ENCODE peak calls at places on chromosomes 1 and 21, in eight cellular contexts. One of them, this sample, is unnamed.

GRCh38 chr1:209767706-209768105 is 11.9 kb downstream of the TRAF3IP3 start:
- DNase-seq in pulmonary artery endothelial cell: no peak
- DNase-seq in upper lobe of right lung: no peak
- DNase-seq in effector memory CD8-positive, alpha-beta T cell: no peak
- DNase-seq in CD8-positive, alpha-beta memory T cell: no peak
- DNase-seq in GM03348: no peak
- DNase-seq in stimulated activated CD4-positive, alpha-beta T cell treated with anti-CD3 and anti-CD28 coated beads, Interleukin-1b, Interleukin-23, amount 100 ng/mL, for 4 hours: no peak
- DNase-seq in fibroblast of pulmonary artery: no peak
- DNase-seq in this sample: no peak

GRCh38 chr1:228369608-228370438 is 36.8 kb downstream of the TRIM11 start:
- DNase-seq in pulmonary artery endothelial cell: no peak
- DNase-seq in upper lobe of right lung: peak
- DNase-seq in effector memory CD8-positive, alpha-beta T cell: no peak
- DNase-seq in CD8-positive, alpha-beta memory T cell: no peak
- DNase-seq in GM03348: no peak
- DNase-seq in stimulated activated CD4-positive, alpha-beta T cell treated with anti-CD3 and anti-CD28 coated beads, Interleukin-1b, Interleukin-23, amount 100 ng/mL, for 4 hours: no peak
- DNase-seq in fibroblast of pulmonary artery: no peak
- DNase-seq in this sample: no peak

GRCh38 chr1:226575436-226576390 is 27.1 kb downstream of the STUM start:
- DNase-seq in pulmonary artery endothelial cell: no peak
- DNase-seq in upper lobe of right lung: peak
- DNase-seq in effector memory CD8-positive, alpha-beta T cell: no peak
- DNase-seq in CD8-positive, alpha-beta memory T cell: no peak
- DNase-seq in GM03348: no peak
- DNase-seq in stimulated activated CD4-positive, alpha-beta T cell treated with anti-CD3 and anti-CD28 coated beads, Interleukin-1b, Interleukin-23, amount 100 ng/mL, for 4 hours: no peak
- DNase-seq in fibroblast of pulmonary artery: no peak
- DNase-seq in this sample: no peak

GRCh38 chr21:32307706-32308105 is 9.1 kb downstream of the MRAP start:
- DNase-seq in pulmonary artery endothelial cell: no peak
- DNase-seq in upper lobe of right lung: no peak
- DNase-seq in effector memory CD8-positive, alpha-beta T cell: no peak
- DNase-seq in CD8-positive, alpha-beta memory T cell: no peak
- DNase-seq in GM03348: no peak
- DNase-seq in stimulated activated CD4-positive, alpha-beta T cell treated with anti-CD3 and anti-CD28 coated beads, Interleukin-1b, Interleukin-23, amount 100 ng/mL, for 4 hours: no peak
- DNase-seq in fibroblast of pulmonary artery: peak
- DNase-seq in this sample: no peak

GRCh38 chr1:59077739-59078503 is 219.0 kb upstream of the FGGY start:
- DNase-seq in pulmonary artery endothelial cell: no peak
- DNase-seq in upper lobe of right lung: no peak
- DNase-seq in effector memory CD8-positive, alpha-beta T cell: no peak
- DNase-seq in CD8-positive, alpha-beta memory T cell: no peak
- DNase-seq in GM03348: no peak
- DNase-seq in stimulated activated CD4-positive, alpha-beta T cell treated with anti-CD3 and anti-CD28 coated beads, Interleukin-1b, Interleukin-23, amount 100 ng/mL, for 4 hours: no peak
- DNase-seq in fibroblast of pulmonary artery: no peak
- DNase-seq in this sample: no peak

GRCh38 chr1:209621329-209621728 is 30.9 kb downstream of the LAMB3 start:
- DNase-seq in pulmonary artery endothelial cell: no peak
- DNase-seq in upper lobe of right lung: no peak
- DNase-seq in effector memory CD8-positive, alpha-beta T cell: no peak
- DNase-seq in CD8-positive, alpha-beta memory T cell: no peak
- DNase-seq in GM03348: no peak
- DNase-seq in stimulated activated CD4-positive, alpha-beta T cell treated with anti-CD3 and anti-CD28 coated beads, Interleukin-1b, Interleukin-23, amount 100 ng/mL, for 4 hours: no peak
- DNase-seq in fibroblast of pulmonary artery: no peak
- DNase-seq in this sample: no peak

GRCh38 chr1:5910666-5911065 is 81.6 kb downstream of the NPHP4 start:
- DNase-seq in pulmonary artery endothelial cell: no peak
- DNase-seq in upper lobe of right lung: no peak
- DNase-seq in effector memory CD8-positive, alpha-beta T cell: no peak
- DNase-seq in CD8-positive, alpha-beta memory T cell: no peak
- DNase-seq in GM03348: no peak
- DNase-seq in stimulated activated CD4-positive, alpha-beta T cell treated with anti-CD3 and anti-CD28 coated beads, Interleukin-1b, Interleukin-23, amount 100 ng/mL, for 4 hours: no peak
- DNase-seq in fibroblast of pulmonary artery: no peak
- DNase-seq in this sample: no peak

GRCh38 chr1:55089683-55090082 is 50.3 kb downstream of the PCSK9 start:
- DNase-seq in pulmonary artery endothelial cell: no peak
- DNase-seq in upper lobe of right lung: no peak
- DNase-seq in effector memory CD8-positive, alpha-beta T cell: no peak
- DNase-seq in CD8-positive, alpha-beta memory T cell: no peak
- DNase-seq in GM03348: no peak
- DNase-seq in stimulated activated CD4-positive, alpha-beta T cell treated with anti-CD3 and anti-CD28 coated beads, Interleukin-1b, Interleukin-23, amount 100 ng/mL, for 4 hours: no peak
- DNase-seq in fibroblast of pulmonary artery: no peak
- DNase-seq in this sample: no peak

GRCh38 chr1:96927125-96927524 is 205.5 kb downstream of the PTBP2 start:
- DNase-seq in pulmonary artery endothelial cell: no peak
- DNase-seq in upper lobe of right lung: no peak
- DNase-seq in effector memory CD8-positive, alpha-beta T cell: no peak
- DNase-seq in CD8-positive, alpha-beta memory T cell: no peak
- DNase-seq in GM03348: no peak
- DNase-seq in stimulated activated CD4-positive, alpha-beta T cell treated with anti-CD3 and anti-CD28 coated beads, Interleukin-1b, Interleukin-23, amount 100 ng/mL, for 4 hours: no peak
- DNase-seq in fibroblast of pulmonary artery: peak
- DNase-seq in this sample: no peak

GRCh38 chr1:56502700-56503245 is 76.6 kb downstream of the PLPP3 start:
- DNase-seq in pulmonary artery endothelial cell: peak
- DNase-seq in upper lobe of right lung: no peak
- DNase-seq in effector memory CD8-positive, alpha-beta T cell: no peak
- DNase-seq in CD8-positive, alpha-beta memory T cell: no peak
- DNase-seq in GM03348: no peak
- DNase-seq in stimulated activated CD4-positive, alpha-beta T cell treated with anti-CD3 and anti-CD28 coated beads, Interleukin-1b, Interleukin-23, amount 100 ng/mL, for 4 hours: no peak
- DNase-seq in fibroblast of pulmonary artery: peak
- DNase-seq in this sample: no peak

GRCh38 chr1:22814176-22815042 is 103.8 kb downstream of the EPHB2 start:
- DNase-seq in pulmonary artery endothelial cell: no peak
- DNase-seq in upper lobe of right lung: peak
- DNase-seq in effector memory CD8-positive, alpha-beta T cell: no peak
- DNase-seq in CD8-positive, alpha-beta memory T cell: no peak
- DNase-seq in GM03348: no peak
- DNase-seq in stimulated activated CD4-positive, alpha-beta T cell treated with anti-CD3 and anti-CD28 coated beads, Interleukin-1b, Interleukin-23, amount 100 ng/mL, for 4 hours: no peak
- DNase-seq in fibroblast of pulmonary artery: no peak
- DNase-seq in this sample: no peak

GRCh38 chr1:218480691-218481099 is 135.6 kb downstream of the TGFB2 start:
- DNase-seq in pulmonary artery endothelial cell: no peak
- DNase-seq in upper lobe of right lung: no peak
- DNase-seq in effector memory CD8-positive, alpha-beta T cell: no peak
- DNase-seq in CD8-positive, alpha-beta memory T cell: no peak
- DNase-seq in GM03348: peak
- DNase-seq in stimulated activated CD4-positive, alpha-beta T cell treated with anti-CD3 and anti-CD28 coated beads, Interleukin-1b, Interleukin-23, amount 100 ng/mL, for 4 hours: no peak
- DNase-seq in fibroblast of pulmonary artery: peak
- DNase-seq in this sample: no peak

GRCh38 chr1:72009170-72009569 is 273.2 kb downstream of the NEGR1 start:
- DNase-seq in pulmonary artery endothelial cell: no peak
- DNase-seq in upper lobe of right lung: no peak
- DNase-seq in effector memory CD8-positive, alpha-beta T cell: no peak
- DNase-seq in CD8-positive, alpha-beta memory T cell: no peak
- DNase-seq in GM03348: no peak
- DNase-seq in stimulated activated CD4-positive, alpha-beta T cell treated with anti-CD3 and anti-CD28 coated beads, Interleukin-1b, Interleukin-23, amount 100 ng/mL, for 4 hours: no peak
- DNase-seq in fibroblast of pulmonary artery: no peak
- DNase-seq in this sample: no peak

GRCh38 chr1:162906485-162906884 is 45.5 kb upstream of the CCDC190 start:
- DNase-seq in pulmonary artery endothelial cell: no peak
- DNase-seq in upper lobe of right lung: no peak
- DNase-seq in effector memory CD8-positive, alpha-beta T cell: no peak
- DNase-seq in CD8-positive, alpha-beta memory T cell: no peak
- DNase-seq in GM03348: no peak
- DNase-seq in stimulated activated CD4-positive, alpha-beta T cell treated with anti-CD3 and anti-CD28 coated beads, Interleukin-1b, Interleukin-23, amount 100 ng/mL, for 4 hours: no peak
- DNase-seq in fibroblast of pulmonary artery: no peak
- DNase-seq in this sample: no peak

GRCh38 chr1:53330819-53331218 is 2.9 kb upstream of the LRP8 start:
- DNase-seq in pulmonary artery endothelial cell: no peak
- DNase-seq in upper lobe of right lung: peak
- DNase-seq in effector memory CD8-positive, alpha-beta T cell: no peak
- DNase-seq in CD8-positive, alpha-beta memory T cell: no peak
- DNase-seq in GM03348: no peak
- DNase-seq in stimulated activated CD4-positive, alpha-beta T cell treated with anti-CD3 and anti-CD28 coated beads, Interleukin-1b, Interleukin-23, amount 100 ng/mL, for 4 hours: no peak
- DNase-seq in fibroblast of pulmonary artery: no peak
- DNase-seq in this sample: peak

GRCh38 chr1:169906938-169907337 is 13.2 kb upstream of the SCYL3 start:
- DNase-seq in pulmonary artery endothelial cell: no peak
- DNase-seq in upper lobe of right lung: no peak
- DNase-seq in effector memory CD8-positive, alpha-beta T cell: no peak
- DNase-seq in CD8-positive, alpha-beta memory T cell: no peak
- DNase-seq in GM03348: no peak
- DNase-seq in stimulated activated CD4-positive, alpha-beta T cell treated with anti-CD3 and anti-CD28 coated beads, Interleukin-1b, Interleukin-23, amount 100 ng/mL, for 4 hours: no peak
- DNase-seq in fibroblast of pulmonary artery: peak
- DNase-seq in this sample: no peak

GRCh38 chr1:151841141-151841540 is 1.5 kb upstream of the C2CD4D start:
- DNase-seq in pulmonary artery endothelial cell: no peak
- DNase-seq in upper lobe of right lung: no peak
- DNase-seq in effector memory CD8-positive, alpha-beta T cell: no peak
- DNase-seq in CD8-positive, alpha-beta memory T cell: no peak
- DNase-seq in GM03348: no peak
- DNase-seq in stimulated activated CD4-positive, alpha-beta T cell treated with anti-CD3 and anti-CD28 coated beads, Interleukin-1b, Interleukin-23, amount 100 ng/mL, for 4 hours: no peak
- DNase-seq in fibroblast of pulmonary artery: peak
- DNase-seq in this sample: no peak

GRCh38 chr1:94316836-94317789 is 79.7 kb upstream of the ARHGAP29 start:
- DNase-seq in pulmonary artery endothelial cell: no peak
- DNase-seq in upper lobe of right lung: no peak
- DNase-seq in effector memory CD8-positive, alpha-beta T cell: no peak
- DNase-seq in CD8-positive, alpha-beta memory T cell: no peak
- DNase-seq in GM03348: no peak
- DNase-seq in stimulated activated CD4-positive, alpha-beta T cell treated with anti-CD3 and anti-CD28 coated beads, Interleukin-1b, Interleukin-23, amount 100 ng/mL, for 4 hours: no peak
- DNase-seq in fibroblast of pulmonary artery: peak
- DNase-seq in this sample: no peak

GRCh38 chr1:44263191-44263944 is 50.1 kb downstream of the DMAP1 start:
- DNase-seq in pulmonary artery endothelial cell: no peak
- DNase-seq in upper lobe of right lung: no peak
- DNase-seq in effector memory CD8-positive, alpha-beta T cell: no peak
- DNase-seq in CD8-positive, alpha-beta memory T cell: no peak
- DNase-seq in GM03348: no peak
- DNase-seq in stimulated activated CD4-positive, alpha-beta T cell treated with anti-CD3 and anti-CD28 coated beads, Interleukin-1b, Interleukin-23, amount 100 ng/mL, for 4 hours: no peak
- DNase-seq in fibroblast of pulmonary artery: no peak
- DNase-seq in this sample: no peak

GRCh38 chr1:151013518-151013917 is 5.3 kb downstream of the PRUNE1 start:
- DNase-seq in pulmonary artery endothelial cell: no peak
- DNase-seq in upper lobe of right lung: no peak
- DNase-seq in effector memory CD8-positive, alpha-beta T cell: no peak
- DNase-seq in CD8-positive, alpha-beta memory T cell: no peak
- DNase-seq in GM03348: no peak
- DNase-seq in stimulated activated CD4-positive, alpha-beta T cell treated with anti-CD3 and anti-CD28 coated beads, Interleukin-1b, Interleukin-23, amount 100 ng/mL, for 4 hours: no peak
- DNase-seq in fibroblast of pulmonary artery: peak
- DNase-seq in this sample: no peak

GRCh38 chr1:232980336-232980978 is 30.0 kb downstream of the NTPCR start:
- DNase-seq in pulmonary artery endothelial cell: no peak
- DNase-seq in upper lobe of right lung: no peak
- DNase-seq in effector memory CD8-positive, alpha-beta T cell: no peak
- DNase-seq in CD8-positive, alpha-beta memory T cell: no peak
- DNase-seq in GM03348: no peak
- DNase-seq in stimulated activated CD4-positive, alpha-beta T cell treated with anti-CD3 and anti-CD28 coated beads, Interleukin-1b, Interleukin-23, amount 100 ng/mL, for 4 hours: no peak
- DNase-seq in fibroblast of pulmonary artery: no peak
- DNase-seq in this sample: no peak

GRCh38 chr1:58345215-58346075 is 201.1 kb downstream of the OMA1 start:
- DNase-seq in pulmonary artery endothelial cell: no peak
- DNase-seq in upper lobe of right lung: no peak
- DNase-seq in effector memory CD8-positive, alpha-beta T cell: no peak
- DNase-seq in CD8-positive, alpha-beta memory T cell: no peak
- DNase-seq in GM03348: no peak
- DNase-seq in stimulated activated CD4-positive, alpha-beta T cell treated with anti-CD3 and anti-CD28 coated beads, Interleukin-1b, Interleukin-23, amount 100 ng/mL, for 4 hours: no peak
- DNase-seq in fibroblast of pulmonary artery: no peak
- DNase-seq in this sample: no peak

GRCh38 chr1:180043785-180044184 is 89.2 kb downstream of the CEP350 start:
- DNase-seq in pulmonary artery endothelial cell: no peak
- DNase-seq in upper lobe of right lung: no peak
- DNase-seq in effector memory CD8-positive, alpha-beta T cell: no peak
- DNase-seq in CD8-positive, alpha-beta memory T cell: no peak
- DNase-seq in GM03348: no peak
- DNase-seq in stimulated activated CD4-positive, alpha-beta T cell treated with anti-CD3 and anti-CD28 coated beads, Interleukin-1b, Interleukin-23, amount 100 ng/mL, for 4 hours: no peak
- DNase-seq in fibroblast of pulmonary artery: no peak
- DNase-seq in this sample: no peak

GRCh38 chr1:11725616-11726015 is 10.3 kb upstream of the AGTRAP start:
- DNase-seq in pulmonary artery endothelial cell: no peak
- DNase-seq in upper lobe of right lung: no peak
- DNase-seq in effector memory CD8-positive, alpha-beta T cell: no peak
- DNase-seq in CD8-positive, alpha-beta memory T cell: no peak
- DNase-seq in GM03348: no peak
- DNase-seq in stimulated activated CD4-positive, alpha-beta T cell treated with anti-CD3 and anti-CD28 coated beads, Interleukin-1b, Interleukin-23, amount 100 ng/mL, for 4 hours: no peak
- DNase-seq in fibroblast of pulmonary artery: no peak
- DNase-seq in this sample: no peak

GRCh38 chr1:77313491-77313890 is 31.7 kb downstream of the AK5 start:
- DNase-seq in pulmonary artery endothelial cell: no peak
- DNase-seq in upper lobe of right lung: no peak
- DNase-seq in effector memory CD8-positive, alpha-beta T cell: no peak
- DNase-seq in CD8-positive, alpha-beta memory T cell: peak
- DNase-seq in GM03348: no peak
- DNase-seq in stimulated activated CD4-positive, alpha-beta T cell treated with anti-CD3 and anti-CD28 coated beads, Interleukin-1b, Interleukin-23, amount 100 ng/mL, for 4 hours: no peak
- DNase-seq in fibroblast of pulmonary artery: peak
- DNase-seq in this sample: no peak

GRCh38 chr1:53634571-53634979 is 104.4 kb downstream of the GLIS1 start:
- DNase-seq in pulmonary artery endothelial cell: no peak
- DNase-seq in upper lobe of right lung: peak
- DNase-seq in effector memory CD8-positive, alpha-beta T cell: no peak
- DNase-seq in CD8-positive, alpha-beta memory T cell: no peak
- DNase-seq in GM03348: no peak
- DNase-seq in stimulated activated CD4-positive, alpha-beta T cell treated with anti-CD3 and anti-CD28 coated beads, Interleukin-1b, Interleukin-23, amount 100 ng/mL, for 4 hours: no peak
- DNase-seq in fibroblast of pulmonary artery: no peak
- DNase-seq in this sample: no peak

GRCh38 chr1:42682739-42683529 is 716 bp downstream of the YBX1 start:
- DNase-seq in pulmonary artery endothelial cell: no peak
- DNase-seq in upper lobe of right lung: peak
- DNase-seq in effector memory CD8-positive, alpha-beta T cell: peak
- DNase-seq in CD8-positive, alpha-beta memory T cell: peak
- DNase-seq in GM03348: peak
- DNase-seq in stimulated activated CD4-positive, alpha-beta T cell treated with anti-CD3 and anti-CD28 coated beads, Interleukin-1b, Interleukin-23, amount 100 ng/mL, for 4 hours: peak
- DNase-seq in fibroblast of pulmonary artery: peak
- DNase-seq in this sample: peak

GRCh38 chr1:53765656-53766055 is 26.7 kb upstream of the GLIS1 start:
- DNase-seq in pulmonary artery endothelial cell: peak
- DNase-seq in upper lobe of right lung: no peak
- DNase-seq in effector memory CD8-positive, alpha-beta T cell: no peak
- DNase-seq in CD8-positive, alpha-beta memory T cell: no peak
- DNase-seq in GM03348: peak
- DNase-seq in stimulated activated CD4-positive, alpha-beta T cell treated with anti-CD3 and anti-CD28 coated beads, Interleukin-1b, Interleukin-23, amount 100 ng/mL, for 4 hours: no peak
- DNase-seq in fibroblast of pulmonary artery: peak
- DNase-seq in this sample: no peak

GRCh38 chr21:45004481-45005263 is 64.8 kb downstream of the SLX9 start:
- DNase-seq in pulmonary artery endothelial cell: no peak
- DNase-seq in upper lobe of right lung: peak
- DNase-seq in effector memory CD8-positive, alpha-beta T cell: no peak
- DNase-seq in CD8-positive, alpha-beta memory T cell: no peak
- DNase-seq in GM03348: no peak
- DNase-seq in stimulated activated CD4-positive, alpha-beta T cell treated with anti-CD3 and anti-CD28 coated beads, Interleukin-1b, Interleukin-23, amount 100 ng/mL, for 4 hours: no peak
- DNase-seq in fibroblast of pulmonary artery: no peak
- DNase-seq in this sample: no peak

GRCh38 chr21:37370152-37371040 is 3.8 kb downstream of the DYRK1A start:
- DNase-seq in pulmonary artery endothelial cell: no peak
- DNase-seq in upper lobe of right lung: no peak
- DNase-seq in effector memory CD8-positive, alpha-beta T cell: no peak
- DNase-seq in CD8-positive, alpha-beta memory T cell: no peak
- DNase-seq in GM03348: no peak
- DNase-seq in stimulated activated CD4-positive, alpha-beta T cell treated with anti-CD3 and anti-CD28 coated beads, Interleukin-1b, Interleukin-23, amount 100 ng/mL, for 4 hours: no peak
- DNase-seq in fibroblast of pulmonary artery: peak
- DNase-seq in this sample: no peak

GRCh38 chr1:192575499-192576189 is at the start of gene RGS1:
- DNase-seq in pulmonary artery endothelial cell: no peak
- DNase-seq in upper lobe of right lung: peak
- DNase-seq in effector memory CD8-positive, alpha-beta T cell: peak
- DNase-seq in CD8-positive, alpha-beta memory T cell: peak
- DNase-seq in GM03348: no peak
- DNase-seq in stimulated activated CD4-positive, alpha-beta T cell treated with anti-CD3 and anti-CD28 coated beads, Interleukin-1b, Interleukin-23, amount 100 ng/mL, for 4 hours: peak
- DNase-seq in fibroblast of pulmonary artery: no peak
- DNase-seq in this sample: peak

GRCh38 chr21:33229776-33230517 is at the start of gene IFNAR2:
- DNase-seq in pulmonary artery endothelial cell: no peak
- DNase-seq in upper lobe of right lung: peak
- DNase-seq in effector memory CD8-positive, alpha-beta T cell: peak
- DNase-seq in CD8-positive, alpha-beta memory T cell: peak
- DNase-seq in GM03348: peak
- DNase-seq in stimulated activated CD4-positive, alpha-beta T cell treated with anti-CD3 and anti-CD28 coated beads, Interleukin-1b, Interleukin-23, amount 100 ng/mL, for 4 hours: peak
- DNase-seq in fibroblast of pulmonary artery: peak
- DNase-seq in this sample: peak

GRCh38 chr21:26140185-26140584 is 30.4 kb downstream of the APP start:
- DNase-seq in pulmonary artery endothelial cell: peak
- DNase-seq in upper lobe of right lung: no peak
- DNase-seq in effector memory CD8-positive, alpha-beta T cell: no peak
- DNase-seq in CD8-positive, alpha-beta memory T cell: no peak
- DNase-seq in GM03348: peak
- DNase-seq in stimulated activated CD4-positive, alpha-beta T cell treated with anti-CD3 and anti-CD28 coated beads, Interleukin-1b, Interleukin-23, amount 100 ng/mL, for 4 hours: no peak
- DNase-seq in fibroblast of pulmonary artery: peak
- DNase-seq in this sample: no peak

GRCh38 chr1:43137445-43138052 is 34.5 kb downstream of the EBNA1BP2 start:
- DNase-seq in pulmonary artery endothelial cell: no peak
- DNase-seq in upper lobe of right lung: no peak
- DNase-seq in effector memory CD8-positive, alpha-beta T cell: no peak
- DNase-seq in CD8-positive, alpha-beta memory T cell: no peak
- DNase-seq in GM03348: no peak
- DNase-seq in stimulated activated CD4-positive, alpha-beta T cell treated with anti-CD3 and anti-CD28 coated beads, Interleukin-1b, Interleukin-23, amount 100 ng/mL, for 4 hours: no peak
- DNase-seq in fibroblast of pulmonary artery: no peak
- DNase-seq in this sample: no peak

This sample was measured in activated B cell treated with CpG ODN at 0.5 μM for 24 hours.